ENCODE peak calls at places on chromosomes 5 and 9, in four cellular contexts. C is heart left ventricle, A is endodermal cell, B is heart right ventricle. O is an unnamed sample.

GRCh38 chr9:135612981-135613910 is 26.1 kb downstream of the GLT6D1 start:
- DNase-seq in C (no peak), A (no peak), B (no peak), O (no peak)

GRCh38 chr9:78006734-78007133 is 24.9 kb downstream of the GNAQ start:
- DNase-seq in C (no peak), A (no peak), B (no peak), O (no peak)

GRCh38 chr5:139389701-139390638 is at the start of gene MZB1:
- DNase-seq in C (no peak), A (peak), B (no peak), O (no peak)

GRCh38 chr9:17057729-17058128 is 77.1 kb upstream of the CNTLN start:
- DNase-seq in C (no peak), A (no peak), B (no peak), O (no peak)

GRCh38 chr5:1201327-1202025 is at the start of gene SLC6A19:
- DNase-seq in C (no peak), A (no peak), B (peak), O (no peak)

GRCh38 chr5:154211611-154212390 is 21.3 kb downstream of the GALNT10 start:
- DNase-seq in C (no peak), A (no peak), B (no peak), O (no peak)

GRCh38 chr5:36734422-36734821 is 128.0 kb downstream of the SLC1A3 start:
- DNase-seq in C (no peak), A (no peak), B (no peak), O (peak)

GRCh38 chr9:73701415-73702057 is 549.9 kb downstream of the ANXA1 start:
- DNase-seq in C (no peak), A (no peak), B (no peak), O (no peak)

GRCh38 chr5:121251954-121252353 is 599.7 kb upstream of the FTMT start:
- DNase-seq in C (no peak), A (no peak), B (no peak), O (no peak)

GRCh38 chr5:97874491-97874890 is 691.4 kb upstream of the RIOK2 start:
- DNase-seq in C (no peak), A (no peak), B (no peak), O (no peak)

GRCh38 chr9:4774209-4774608 is 18.5 kb upstream of the RCL1 start:
- DNase-seq in C (peak), A (peak), B (no peak), O (no peak)

GRCh38 chr9:34242830-34243229 is 64.0 kb downstream of the UBAP1 start:
- DNase-seq in C (no peak), A (no peak), B (no peak), O (no peak)
- H3K27ac ChIP-seq in C (peak), A (no peak), B (peak), O (no peak)

DNA sequence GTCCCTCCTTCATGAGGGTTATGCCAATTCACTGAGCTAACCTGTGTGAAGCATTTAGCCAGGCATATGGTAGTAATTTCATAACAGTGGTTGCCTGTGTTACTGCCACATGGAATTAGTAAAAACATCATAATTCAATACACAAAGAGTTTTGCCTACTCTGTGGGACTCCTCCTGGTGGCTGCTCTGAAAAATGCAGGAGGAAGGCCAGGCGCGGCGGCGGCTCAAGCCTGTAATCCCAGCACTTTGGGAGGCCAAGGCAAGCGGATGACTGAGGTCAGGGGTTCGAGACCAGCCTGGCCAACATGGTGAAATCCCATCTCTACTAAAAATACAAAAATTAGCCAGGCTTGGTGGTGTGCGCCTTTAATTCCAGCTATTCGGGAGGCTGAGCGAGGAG is 547.3 kb downstream of the CDK5RAP2 start:
- DNase-seq in C (no peak), A (peak), B (no peak), O (peak)
- TF ChIP-seq CTCF in C (no peak), A (peak), B (no peak), O (peak)

DNA sequence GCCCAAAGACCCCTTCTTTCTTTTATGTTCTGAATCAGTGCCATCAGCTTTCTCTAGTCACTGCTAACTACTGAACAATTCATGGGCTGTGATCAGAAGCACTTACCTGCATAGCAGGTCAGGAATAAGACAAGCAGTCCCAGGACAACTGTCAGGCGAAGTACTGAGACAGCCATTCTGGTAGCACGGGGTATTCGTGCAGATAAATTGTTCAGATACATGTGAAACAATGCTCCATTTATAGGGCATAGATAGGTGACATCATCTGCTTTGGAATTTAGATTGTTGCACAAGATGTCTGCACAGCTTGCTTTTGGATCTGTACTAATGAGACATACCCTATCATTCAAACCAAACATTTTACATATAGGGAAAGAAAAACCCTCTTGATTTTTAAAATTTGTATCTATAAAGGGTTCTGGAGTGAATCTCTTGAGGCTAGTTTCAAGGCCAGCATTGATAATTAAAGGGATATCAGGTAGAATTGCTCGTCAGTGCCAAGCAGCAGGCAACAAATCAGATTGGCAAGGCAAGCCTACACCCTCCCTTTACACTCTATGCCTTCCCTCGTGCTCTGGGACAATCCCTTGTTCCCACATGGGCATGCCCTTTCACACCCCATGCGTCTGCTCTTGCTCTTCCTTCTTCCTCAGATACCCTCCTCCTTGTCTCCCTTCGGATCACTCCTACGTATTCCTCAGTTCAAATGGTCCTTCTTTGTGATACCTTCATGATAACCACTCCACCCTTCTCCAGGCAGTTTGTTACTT is at the start of gene C5orf46:
- DNase-seq in C (no peak), A (no peak), B (no peak), O (no peak)
- H3K27ac ChIP-seq in C (peak), A (no peak), B (peak), O (no peak)

DNA sequence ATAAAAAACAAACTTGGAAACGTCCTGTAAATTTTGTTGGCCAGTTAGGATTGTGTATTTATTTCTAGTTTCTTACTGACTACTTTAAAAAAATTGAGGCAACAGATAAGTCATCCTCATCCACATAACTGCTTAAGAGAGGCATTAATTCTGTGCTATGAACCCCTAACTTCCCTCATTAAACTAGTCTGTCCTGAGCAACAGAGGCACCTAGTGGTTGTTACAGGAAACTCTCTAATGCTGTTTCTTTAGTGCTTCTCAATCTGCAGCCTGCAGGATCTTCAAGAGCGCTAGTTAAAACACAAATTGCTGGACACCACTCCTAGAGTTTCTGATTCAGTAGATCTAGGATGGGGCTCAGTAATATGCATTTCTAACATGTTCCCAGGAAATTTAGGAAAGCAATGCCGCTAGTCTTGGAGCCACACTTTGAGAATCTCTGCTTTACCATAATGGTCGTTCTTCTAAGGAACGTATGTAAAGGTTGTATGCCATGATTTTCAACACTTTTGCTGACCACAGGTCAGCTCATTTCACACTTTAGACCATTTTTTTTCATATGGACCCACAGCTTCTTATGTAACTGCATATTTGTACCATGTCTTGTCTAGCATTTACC is 410.1 kb upstream of the SMARCA2 start:
- DNase-seq in C (no peak), A (peak), B (no peak), O (peak)
- TF ChIP-seq CTCF in C (peak), A (peak), B (peak), O (peak)